ENCODE peak calls at places on chromosomes 6 and 20, in nine cellular contexts. H is body of pancreas; O is PC-3; L is suprapubic skin; Y is heart right ventricle; S is CD8-positive, alpha-beta memory T cell; D is IMR-90; E is GM23248; N is HCT116. A is an unnamed sample. For H3K36me3 and H3K4me1, the result is how much of the 10 kb centered on the place peaks cover.

GRCh38 chr20:30168025-30168799 is 1089.3 kb upstream of the DEFB115 start:
- DNase-seq in H (peak), O (no peak), L (no peak), Y (peak), S (peak), D (no peak), E (peak), N (no peak), A (no peak)

GRCh38 chr6:113825776-113826175 is 31.4 kb upstream of the MARCKS start:
- DNase-seq in H (peak), O (no peak), L (peak), Y (peak), S (no peak), D (peak), E (peak), N (no peak), A (peak)

GRCh38 chr6:127120787-127121636 is 2.5 kb downstream of the RSPO3 start:
- DNase-seq in H (peak), O (peak), L (no peak), Y (peak), S (peak), D (peak), E (peak), N (peak), A (peak)

GRCh38 chr6:10033223-10033829 is 381.5 kb downstream of the TFAP2A start:
- DNase-seq in H (peak), O (peak), L (no peak), Y (no peak), S (no peak), D (no peak), E (peak), N (no peak), A (no peak)

GRCh38 chr6:45577836-45578504 is 200.2 kb upstream of the SUPT3H start:
- DNase-seq in H (no peak), O (no peak), L (no peak), Y (no peak), S (no peak), D (peak), E (peak), N (no peak), A (no peak)

GRCh38 chr6:122620902-122621301 is 10.7 kb downstream of the PKIB start:
- DNase-seq in H (no peak), O (peak), L (no peak), Y (no peak), S (no peak), D (peak), E (peak), N (peak), A (no peak)

GRCh38 chr6:27592481-27593199 is 119.7 kb upstream of the ZNF184 start:
- DNase-seq in H (no peak), O (peak), L (no peak), Y (no peak), S (peak), D (peak), E (peak), N (no peak), A (peak)

GRCh38 chr6:148760143-148760505 is 13.3 kb downstream of the UST start:
- DNase-seq in H (no peak), O (no peak), L (no peak), Y (no peak), S (no peak), D (no peak), E (peak), N (no peak), A (no peak)

GRCh38 chr6:39338406-39338805 is 15.9 kb upstream of the KCNK16 start:
- DNase-seq in H (no peak), O (no peak), L (no peak), Y (no peak), S (no peak), D (no peak), E (no peak), N (no peak), A (no peak)

GRCh38 chr6:121549741-121550140 is 114.3 kb downstream of the GJA1 start:
- DNase-seq in H (no peak), O (peak), L (no peak), Y (no peak), S (no peak), D (peak), E (peak), N (no peak), A (no peak)

GRCh38 chr6:96943535-96943934 is 19.0 kb downstream of the KLHL32 start:
- DNase-seq in H (no peak), O (no peak), L (no peak), Y (no peak), S (no peak), D (no peak), E (no peak), N (no peak), A (no peak)

GRCh38 chr6:131561925-131562707 is 10.9 kb upstream of the ARG1 start:
- DNase-seq in H (no peak), O (no peak), L (no peak), Y (no peak), S (no peak), D (no peak), E (no peak), N (no peak), A (no peak)

GRCh38 chr20:19802492-19803158 is 44.6 kb downstream of the RIN2 start:
- DNase-seq in H (peak), O (peak), L (no peak), Y (no peak), S (no peak), D (peak), E (peak), N (peak), A (peak)

GRCh38 chr6:87832025-87832825 is 130.2 kb upstream of the AKIRIN2 start:
- DNase-seq in H (no peak), O (peak), L (no peak), Y (no peak), S (peak), D (peak), E (peak), N (no peak), A (peak)

GRCh38 chr6:11467364-11467763 is 70.2 kb upstream of the TMEM170B start:
- DNase-seq in H (no peak), O (no peak), L (no peak), Y (no peak), S (no peak), D (no peak), E (no peak), N (no peak), A (no peak)

GRCh38 chr6:134315189-134315588 is 2.7 kb downstream of the SGK1 start:
- DNase-seq in H (no peak), O (no peak), L (no peak), Y (no peak), S (no peak), D (no peak), E (no peak), N (no peak), A (no peak)

GRCh38 chr6:134315974-134316391 is 1.9 kb downstream of the SGK1 start:
- DNase-seq in H (no peak), O (no peak), L (no peak), Y (no peak), S (no peak), D (no peak), E (no peak), N (no peak), A (no peak)

GRCh38 chr6:134317471-134318131 is at the start of gene SGK1:
- DNase-seq in H (peak), O (peak), L (no peak), Y (no peak), S (peak), D (peak), E (peak), N (no peak), A (peak)

GRCh38 chr6:134318396-134319281 is 727 bp upstream of the SGK1 start:
- DNase-seq in H (no peak), O (no peak), L (no peak), Y (no peak), S (no peak), D (no peak), E (no peak), N (no peak), A (no peak)

DNA sequence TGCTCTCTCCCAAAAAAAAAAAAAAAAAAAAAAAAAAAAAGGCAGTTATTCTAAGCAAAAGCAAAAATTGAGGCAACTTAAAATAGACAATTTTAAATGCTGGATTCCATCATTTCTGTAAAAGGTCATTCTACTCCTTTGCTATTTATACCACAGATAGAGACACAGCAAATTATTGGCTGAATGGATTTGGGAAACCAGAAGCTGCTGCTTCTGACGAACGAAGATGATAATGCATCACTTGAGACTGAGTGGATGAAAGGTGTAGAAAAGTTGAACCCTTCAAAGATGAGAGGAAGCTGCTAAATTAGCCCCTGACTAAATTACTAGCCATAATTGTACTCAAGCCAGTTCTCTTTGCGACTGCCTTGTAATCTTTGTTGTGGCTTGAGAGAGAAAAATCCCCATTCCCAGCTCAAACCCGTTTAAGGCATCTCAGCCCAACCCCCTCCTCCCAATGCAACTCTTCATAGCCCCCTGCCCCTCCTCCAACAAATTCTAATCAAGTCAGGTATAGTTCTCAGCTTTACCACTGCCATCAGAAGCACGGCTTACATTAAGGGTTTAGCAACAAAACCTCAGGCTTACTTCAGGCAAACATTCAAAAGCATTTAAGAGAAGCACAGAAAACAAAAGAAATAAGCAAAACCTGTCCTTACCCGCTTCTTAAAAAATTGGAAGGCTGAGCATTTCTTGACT is 1.0 kb downstream of the SGK1 start:
- DNase-seq in H (no peak), O (no peak), L (no peak), Y (no peak), S (no peak), D (no peak), E (no peak), N (no peak), A (no peak)
- H3K4me3 ChIP-seq in H (peak), O (peak), L (peak), Y (peak), S (peak), D (peak), E (peak), N (no peak), A (no peak)

DNA sequence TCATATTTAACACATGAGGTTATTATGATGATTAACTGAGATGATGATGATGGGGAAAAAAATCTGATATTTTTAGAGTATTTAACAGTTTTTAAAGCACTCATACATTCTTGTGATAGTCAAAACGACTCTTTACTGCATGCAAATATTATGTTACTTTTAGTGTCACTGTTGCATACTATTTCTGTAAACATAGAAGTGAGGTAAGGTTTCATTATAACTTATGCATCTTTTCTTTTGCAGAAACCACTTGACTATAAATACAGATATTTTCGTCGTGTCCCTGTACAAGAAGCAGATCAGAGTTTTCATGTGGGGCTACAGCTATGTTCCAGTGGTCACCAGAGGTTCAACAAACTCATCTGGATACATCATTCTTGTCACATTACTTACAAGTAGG is 30.1 kb downstream of the FBXO9 start:
- DNase-seq in H (no peak), O (no peak), L (no peak), Y (no peak), S (no peak), D (no peak), E (no peak), N (no peak), A (no peak)
- H3K36me3 ChIP-seq in H (under half), O (half or more), L (half or more), Y (under half), S (half or more), D (under half), E (half or more), N (half or more), A (under half)

DNA sequence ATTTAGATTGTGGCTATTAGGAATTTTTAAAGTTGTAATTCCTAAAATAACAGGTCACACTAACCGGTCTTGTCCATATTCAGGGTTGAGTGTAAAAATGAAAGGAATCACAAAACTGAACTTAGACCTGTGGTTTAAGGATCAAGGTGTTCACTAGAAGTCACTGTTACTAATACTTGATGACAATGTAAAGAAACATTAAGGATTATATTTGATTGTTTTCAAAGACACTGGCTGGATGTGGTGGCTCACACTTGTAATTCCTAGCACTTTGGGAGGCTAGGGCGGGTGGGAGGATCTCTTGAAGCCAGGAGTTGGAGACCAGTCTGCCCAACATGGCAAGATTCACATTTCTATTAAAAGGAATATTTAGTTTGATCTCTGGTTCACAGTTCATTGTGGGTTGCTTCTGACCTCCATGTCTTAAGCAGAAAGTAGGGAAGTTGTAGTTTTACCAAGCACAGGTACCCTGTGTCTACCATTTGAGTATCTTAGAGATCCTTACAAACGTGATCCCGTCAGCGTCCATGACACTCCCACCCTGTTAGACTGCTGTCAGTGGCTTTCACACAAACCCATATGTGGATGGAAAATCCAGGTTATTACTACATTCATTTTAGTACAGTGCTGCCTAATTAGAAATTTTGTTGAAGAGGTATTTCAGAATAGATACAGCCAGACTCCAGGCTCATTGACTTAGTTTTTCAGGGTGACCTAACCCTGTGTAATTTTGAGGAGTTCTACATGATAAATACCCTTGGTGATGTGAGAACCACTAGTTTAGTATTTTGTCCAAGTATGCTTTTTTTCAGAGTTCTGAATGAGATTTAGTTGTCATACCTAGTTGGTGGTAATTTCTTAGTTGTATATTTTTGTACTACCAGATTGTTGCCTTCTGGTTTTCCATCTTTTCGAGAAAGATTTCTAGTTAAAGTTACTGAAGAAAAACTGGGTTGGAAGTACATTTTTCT is 10.2 kb downstream of the SRSF3 start:
- DNase-seq in H (no peak), O (no peak), L (peak), Y (no peak), S (no peak), D (no peak), E (no peak), N (no peak), A (peak)
- H3K4me1 ChIP-seq in H (half or more), O (under half), L (half or more), Y (half or more), S (half or more), D (under half), E (half or more), N (under half), A (under half)

GRCh38 chr6:112039431-112039770 is 14.5 kb upstream of the CCN6 start:
- DNase-seq in H (no peak), O (no peak), L (no peak), Y (no peak), S (no peak), D (no peak), E (no peak), N (no peak), A (no peak)

GRCh38 chr6:112038756-112039430 is 15.0 kb upstream of the CCN6 start:
- DNase-seq in H (no peak), O (no peak), L (no peak), Y (no peak), S (no peak), D (no peak), E (peak), N (no peak), A (no peak)

GRCh38 chr6:112036088-112036637 is 17.7 kb upstream of the CCN6 start:
- DNase-seq in H (no peak), O (no peak), L (no peak), Y (no peak), S (no peak), D (no peak), E (peak), N (no peak), A (no peak)

GRCh38 chr6:112037783-112038216 is 16.1 kb upstream of the CCN6 start:
- DNase-seq in H (peak), O (peak), L (peak), Y (peak), S (no peak), D (peak), E (peak), N (no peak), A (no peak)

GRCh38 chr6:112038268-112038667 is 15.6 kb upstream of the CCN6 start:
- DNase-seq in H (no peak), O (no peak), L (no peak), Y (no peak), S (no peak), D (no peak), E (peak), N (no peak), A (no peak)
- H3K4me3 ChIP-seq in H (no peak), O (no peak), L (no peak), Y (no peak), S (no peak), D (no peak), E (peak), N (no peak), A (no peak)

GRCh38 chr6:85255661-85256060 is 194.2 kb upstream of the NT5E start:
- DNase-seq in H (no peak), O (no peak), L (no peak), Y (no peak), S (no peak), D (no peak), E (no peak), N (no peak), A (no peak)

GRCh38 chr6:85261250-85261649 is 188.6 kb upstream of the NT5E start:
- DNase-seq in H (no peak), O (no peak), L (no peak), Y (no peak), S (no peak), D (no peak), E (peak), N (no peak), A (no peak)
- H3K36me3 ChIP-seq in H (under half), O (under half), L (under half), Y (under half), S (under half), D (under half), E (under half), N (under half), A (under half)

GRCh38 chr6:112216699-112217551 is 37.4 kb downstream of the LAMA4 start:
- DNase-seq in H (no peak), O (peak), L (no peak), Y (no peak), S (no peak), D (peak), E (peak), N (no peak), A (no peak)
- H3K4me1 ChIP-seq in H (under half), O (under half), L (half or more), Y (half or more), S (under half), D (under half), E (half or more), N (under half), A (under half)

DNA sequence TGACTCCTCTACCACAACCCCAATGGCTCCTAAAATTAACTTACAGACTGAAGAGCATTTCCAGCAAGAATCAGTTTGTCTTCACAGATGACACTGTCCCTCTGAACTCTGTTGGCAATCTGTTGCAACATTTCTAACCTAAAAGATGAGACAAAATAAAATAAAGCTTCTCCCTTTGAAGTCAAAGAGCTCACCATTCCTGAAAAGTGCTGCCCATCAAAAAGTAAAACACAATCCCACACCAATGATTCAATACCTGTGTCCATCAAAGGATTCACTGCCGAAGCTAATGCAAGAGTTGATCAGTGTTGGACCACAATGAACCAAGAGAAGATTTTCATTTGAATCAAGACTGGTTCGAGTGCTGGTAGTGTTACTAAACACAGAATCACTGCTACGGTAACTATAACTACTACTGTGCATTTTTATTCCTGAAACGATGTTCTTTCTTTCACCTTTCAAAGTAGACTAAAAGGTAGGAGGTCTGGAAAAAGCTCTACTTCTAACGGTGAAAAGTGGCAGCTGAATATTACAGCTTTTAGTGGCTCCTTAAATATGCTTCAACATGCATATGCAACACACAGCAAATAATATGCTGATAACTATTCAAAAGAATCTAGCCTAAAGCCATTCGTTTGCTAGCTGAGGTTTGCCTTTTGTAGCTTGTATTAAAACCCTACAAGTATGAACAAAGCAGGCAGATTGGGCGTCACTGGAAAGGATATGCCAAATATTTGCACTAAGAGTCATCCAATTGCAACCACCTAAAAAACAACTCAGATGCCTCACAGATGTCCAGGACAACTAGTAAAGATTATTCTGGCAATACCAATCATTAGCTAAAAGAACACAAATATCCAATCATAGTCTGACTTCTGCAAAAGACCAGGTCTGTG is at the start of gene DST:
- DNase-seq in H (no peak), O (peak), L (no peak), Y (no peak), S (no peak), D (peak), E (peak), N (no peak), A (no peak)
- H3K4me3 ChIP-seq in H (no peak), O (peak), L (peak), Y (no peak), S (no peak), D (no peak), E (peak), N (no peak), A (no peak)

GRCh38 chr6:42644211-42644610 is 78.2 kb downstream of the PRPH2 start:
- DNase-seq in H (no peak), O (no peak), L (no peak), Y (no peak), S (no peak), D (no peak), E (no peak), N (no peak), A (no peak)

GRCh38 chr6:42637681-42638080 is 73.9 kb downstream of the UBR2 start:
- DNase-seq in H (no peak), O (no peak), L (no peak), Y (no peak), S (no peak), D (no peak), E (no peak), N (no peak), A (no peak)

GRCh38 chr6:42642794-42643193 is 79.0 kb downstream of the UBR2 start:
- DNase-seq in H (no peak), O (no peak), L (no peak), Y (no peak), S (no peak), D (no peak), E (no peak), N (no peak), A (no peak)
- H3K36me3 ChIP-seq in H (under half), O (under half), L (half or more), Y (under half), S (under half), D (under half), E (under half), N (under half), A (under half)

GRCh38 chr6:43678341-43678740 is 9.2 kb downstream of the MRPS18A start:
- DNase-seq in H (no peak), O (no peak), L (no peak), Y (no peak), S (no peak), D (no peak), E (no peak), N (no peak), A (no peak)

GRCh38 chr6:43674921-43675320 is 12.7 kb downstream of the MRPS18A start:
- DNase-seq in H (no peak), O (no peak), L (no peak), Y (no peak), S (no peak), D (no peak), E (no peak), N (no peak), A (no peak)

GRCh38 chr6:43679057-43679456 is 8.5 kb downstream of the MRPS18A start:
- DNase-seq in H (no peak), O (no peak), L (no peak), Y (no peak), S (no peak), D (no peak), E (no peak), N (no peak), A (no peak)

GRCh38 chr6:43676962-43677606 is 10.5 kb downstream of the MRPS18A start:
- DNase-seq in H (no peak), O (no peak), L (no peak), Y (no peak), S (no peak), D (no peak), E (no peak), N (no peak), A (no peak)

GRCh38 chr6:43677759-43678158 is 9.8 kb downstream of the MRPS18A start:
- DNase-seq in H (no peak), O (no peak), L (no peak), Y (no peak), S (no peak), D (no peak), E (no peak), N (no peak), A (no peak)
- H3K4me1 ChIP-seq in H (under half), O (under half), L (under half), Y (under half), S (under half), D (under half), E (under half), N (under half), A (under half)

A was measured in small intestine.